ENCODE peak calls at places on chromosomes 4 and X, in nine cellular contexts. M is stomach, Z is transverse colon, U is fibroblast of mammary gland, J is SK-N-SH, D is tibial artery, E is epithelial cell of esophagus, X is cardiac muscle cell, P is psoas muscle. F is an unnamed sample.
A peak's percentile ranks its signal among the peaks of the same experiment; 100 is the strongest.

GRCh38 chrX:17361620-17362019 is 13.4 kb upstream of the NHS start:
- DNase-seq in M (no peak), Z (no peak), U (peak; percentile 5), J (peak; percentile 44), D (no peak), E (no peak), X (no peak), P (no peak), F (no peak)

GRCh38 chr4:150256841-150257273 is 178.6 kb downstream of the DCLK2 start:
- DNase-seq in M (no peak), Z (peak; percentile 75), U (no peak), J (no peak), D (no peak), E (peak; percentile 95), X (no peak), P (no peak), F (no peak)

GRCh38 chr4:15659768-15660394 is 4.7 kb upstream of the FBXL5 start:
- DNase-seq in M (no peak), Z (no peak), U (peak; percentile 69), J (no peak), D (peak; percentile 38), E (peak; percentile 90), X (peak; percentile 91), P (no peak), F (peak; percentile 89)

GRCh38 chr4:73853246-73853704 is at the start of gene PF4V1:
- DNase-seq in M (peak; percentile 50), Z (peak; percentile 22), U (peak; percentile 43), J (no peak), D (no peak), E (no peak), X (peak; percentile 50), P (peak; percentile 28), F (no peak)

GRCh38 chr4:73690051-73690744 is 50.2 kb upstream of the CXCL8 start:
- DNase-seq in M (no peak), Z (no peak), U (peak; percentile 86), J (no peak), D (no peak), E (peak; percentile 75), X (no peak), P (no peak), F (peak; percentile 43)

GRCh38 chr4:3713817-3714641 is 52.2 kb upstream of the ADRA2C start:
- DNase-seq in M (no peak), Z (no peak), U (no peak), J (no peak), D (no peak), E (no peak), X (no peak), P (no peak), F (no peak)

GRCh38 chrX:136112781-136113180 is 34.6 kb upstream of the FHL1 start:
- DNase-seq in M (no peak), Z (no peak), U (no peak), J (no peak), D (no peak), E (no peak), X (peak; percentile 0), P (no peak), F (no peak)

GRCh38 chr4:174069848-174070330 is 213.6 kb downstream of the FBXO8 start:
- DNase-seq in M (no peak), Z (no peak), U (no peak), J (peak; percentile 69), D (no peak), E (no peak), X (no peak), P (no peak), F (no peak)

GRCh38 chrX:109356684-109357083 is 125.2 kb downstream of the GUCY2F start:
- DNase-seq in M (no peak), Z (no peak), U (no peak), J (no peak), D (no peak), E (no peak), X (no peak), P (no peak), F (no peak)

GRCh38 chr4:56861365-56861764 is 39.9 kb upstream of the SPINK2 start:
- DNase-seq in M (no peak), Z (no peak), U (no peak), J (no peak), D (no peak), E (peak; percentile 55), X (peak; percentile 15), P (no peak), F (peak; percentile 3)

GRCh38 chrX:47361538-47362511 is 8.6 kb upstream of the ZNF157 start:
- DNase-seq in M (peak; percentile 61), Z (peak; percentile 69), U (peak; percentile 94), J (peak; percentile 80), D (peak; percentile 76), E (peak; percentile 92), X (peak; percentile 97), P (peak; percentile 63), F (peak; percentile 89)

GRCh38 chrX:119693032-119693995 is at the start of gene SEPTIN6:
- DNase-seq in M (peak; percentile 72), Z (peak; percentile 82), U (peak; percentile 46), J (peak; percentile 88), D (peak; percentile 47), E (peak; percentile 55), X (peak; percentile 79), P (peak; percentile 68), F (peak; percentile 43)

GRCh38 chr4:8541981-8542715 is 38.0 kb upstream of the GPR78 start:
- DNase-seq in M (no peak), Z (no peak), U (no peak), J (no peak), D (no peak), E (no peak), X (no peak), P (no peak), F (no peak)

GRCh38 chr4:1300466-1301455 is 11.1 kb downstream of the MAEA start:
- DNase-seq in M (peak; percentile 53), Z (peak; percentile 54), U (peak; percentile 88), J (peak; percentile 10), D (peak; percentile 54), E (peak; percentile 98), X (peak; percentile 77), P (peak; percentile 74), F (peak; percentile 9)

GRCh38 chrX:130082244-130083106 is 27.8 kb downstream of the ELF4 start:
- DNase-seq in M (peak; percentile 37), Z (peak; percentile 39), U (no peak), J (no peak), D (peak; percentile 49), E (no peak), X (peak; percentile 9), P (peak; percentile 53), F (peak; percentile 39)

GRCh38 chr4:153067376-153067775 is 131.3 kb downstream of the FHDC1 start:
- DNase-seq in M (no peak), Z (peak; percentile 34), U (peak; percentile 14), J (no peak), D (no peak), E (peak; percentile 29), X (peak; percentile 15), P (no peak), F (no peak)

GRCh38 chrX:133171962-133172708 is 46.0 kb downstream of the TFDP3 start:
- DNase-seq in M (no peak), Z (no peak), U (peak; percentile 9), J (peak; percentile 24), D (no peak), E (peak; percentile 43), X (peak; percentile 6), P (no peak), F (peak; percentile 4)

GRCh38 chr4:107736924-107737448 is 17.0 kb upstream of the PAPSS1 start:
- DNase-seq in M (no peak), Z (peak; percentile 19), U (peak; percentile 68), J (peak; percentile 45), D (no peak), E (peak; percentile 54), X (peak; percentile 76), P (no peak), F (peak; percentile 76)

GRCh38 chr4:17624821-17625220 is 10.4 kb downstream of the MED28 start:
- DNase-seq in M (no peak), Z (no peak), U (no peak), J (no peak), D (no peak), E (no peak), X (no peak), P (no peak), F (no peak)

DNA sequence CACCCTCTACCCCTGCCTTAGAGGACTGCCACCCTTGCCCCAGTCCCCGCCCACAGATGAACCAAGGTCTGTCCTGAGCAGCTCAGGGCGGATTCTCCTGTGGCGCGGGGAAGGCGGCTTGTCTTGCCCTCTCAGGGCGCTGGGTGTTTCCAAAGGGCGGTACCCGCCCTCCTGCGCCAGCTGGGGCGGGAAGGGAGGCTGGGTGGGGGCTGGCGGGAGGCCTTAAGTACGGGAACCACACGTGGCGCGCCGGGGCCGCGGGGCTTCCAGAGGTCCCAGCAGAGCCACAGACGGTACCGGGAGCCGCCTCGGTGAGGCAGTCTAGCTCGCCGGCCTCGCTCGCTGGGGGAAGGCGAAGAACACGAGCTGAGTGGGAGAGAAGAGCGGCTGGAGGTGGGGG is 361.1 kb downstream of the MID1IP1 start:
- DNase-seq in M (no peak), Z (peak; percentile 57), U (no peak), J (no peak), D (no peak), E (no peak), X (no peak), P (peak; percentile 33), F (no peak)
- TF ChIP-seq CTCF in M (no peak), Z (no peak), U (no peak), J (no peak), D (peak; percentile 23), E (no peak), X (no peak), P (peak; percentile 11), F (no peak)

GRCh38 chr4:30716671-30717207 is 3.4 kb upstream of the PCDH7 start:
- DNase-seq in M (no peak), Z (no peak), U (peak; percentile 45), J (no peak), D (no peak), E (peak; percentile 33), X (peak; percentile 27), P (no peak), F (peak; percentile 38)
- H3K4me3 ChIP-seq in M (peak overlapping the region; percentile 60), Z (peak overlapping the region; percentile 45), U (peak overlapping the region; percentile 62), J (peak overlapping the region; percentile 49), D (peak overlapping the region; percentile 73), E (peak overlapping the region; percentile 70), X (peak overlapping the region; percentile 92), P (peak overlapping the region; percentile 60), F (peak overlapping the region; percentile 88)

DNA sequence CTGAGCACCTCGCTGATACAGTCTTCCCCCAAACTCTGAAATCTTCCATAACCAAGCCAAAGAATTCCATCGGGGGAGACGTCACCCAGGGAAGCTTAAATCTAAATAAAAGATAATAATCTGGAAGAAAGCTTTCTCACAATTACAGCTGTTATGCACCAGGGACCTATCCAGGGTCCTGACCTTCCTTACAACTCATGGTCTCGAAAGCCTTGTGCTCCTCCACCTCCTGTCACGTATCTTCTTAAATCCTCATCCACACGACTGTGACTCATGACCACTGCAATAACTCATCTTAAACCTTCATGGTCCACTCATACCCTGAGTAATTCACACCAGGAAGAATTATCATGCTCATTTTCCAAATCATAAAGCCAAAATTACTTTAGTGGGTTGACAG is 166.8 kb upstream of the FRG1 start:
- DNase-seq in M (no peak), Z (no peak), U (no peak), J (no peak), D (no peak), E (peak; percentile 18), X (no peak), P (no peak), F (no peak)
- TF ChIP-seq CTCF in M (no peak), Z (no peak), U (no peak), J (no peak), D (no peak), E (no peak), X (no peak), P (no peak), F (no peak)

DNA sequence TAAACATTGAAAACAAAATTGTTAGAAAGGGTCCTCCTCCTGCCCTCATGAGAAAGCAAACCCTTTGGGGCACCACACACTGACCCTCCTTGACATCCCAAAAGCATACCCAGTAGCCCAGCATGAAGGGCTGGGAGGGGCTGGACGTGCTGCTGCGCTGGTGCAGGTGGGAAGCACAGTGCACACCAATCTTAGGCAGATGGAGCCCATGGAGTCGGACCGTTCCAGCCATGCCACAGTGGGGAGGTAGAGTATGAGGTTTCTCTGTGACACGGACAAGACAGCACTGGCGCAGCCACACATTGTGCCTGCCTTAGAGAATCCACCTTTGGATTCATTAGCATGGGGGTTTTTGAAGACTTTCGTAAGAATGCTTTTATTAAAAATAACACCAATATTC is 544.2 kb upstream of the FRG1 start:
- DNase-seq in M (no peak), Z (no peak), U (no peak), J (no peak), D (no peak), E (no peak), X (no peak), P (no peak), F (no peak)
- H3K4me3 ChIP-seq in M (no peak overlapping the region), Z (no peak overlapping the region), U (no peak overlapping the region), J (no peak overlapping the region), D (no peak overlapping the region), E (no peak overlapping the region), X (no peak overlapping the region), P (no peak overlapping the region), F (no peak overlapping the region)